ENCODE peak calls at places on chromosome 7, in six cellular contexts. One of them, this sample, is unnamed. For H3K4me1, the result is how much of the 10 kb centered on the place peaks cover.

GRCh38 chr7:100080895-100081534 is 508 bp downstream of the ZNF3 start:
- DNase-seq in Karpas-422: peak
- DNase-seq in fibroblast of lung: peak
- DNase-seq in PC-3: peak
- DNase-seq in A549: no peak
- DNase-seq in OCI-LY7: peak
- DNase-seq in this sample: peak

GRCh38 chr7:36155811-36156361 is 2.8 kb downstream of the EEPD1 start:
- DNase-seq in Karpas-422: peak
- DNase-seq in fibroblast of lung: peak
- DNase-seq in PC-3: peak
- DNase-seq in A549: no peak
- DNase-seq in OCI-LY7: peak
- DNase-seq in this sample: peak

GRCh38 chr7:36487756-36488336 is 98.2 kb downstream of the ANLN start:
- DNase-seq in Karpas-422: peak
- DNase-seq in fibroblast of lung: peak
- DNase-seq in PC-3: peak
- DNase-seq in A549: peak
- DNase-seq in OCI-LY7: peak
- DNase-seq in this sample: peak

GRCh38 chr7:46982928-46983327 is 599.0 kb downstream of the TNS3 start:
- DNase-seq in Karpas-422: no peak
- DNase-seq in fibroblast of lung: no peak
- DNase-seq in PC-3: no peak
- DNase-seq in A549: no peak
- DNase-seq in OCI-LY7: no peak
- DNase-seq in this sample: no peak

GRCh38 chr7:76267107-76267834 is 35.2 kb upstream of the HSPB1 start:
- DNase-seq in Karpas-422: no peak
- DNase-seq in fibroblast of lung: no peak
- DNase-seq in PC-3: no peak
- DNase-seq in A549: no peak
- DNase-seq in OCI-LY7: no peak
- DNase-seq in this sample: no peak

GRCh38 chr7:78224923-78225322 is 426.4 kb downstream of the PHTF2 start:
- DNase-seq in Karpas-422: no peak
- DNase-seq in fibroblast of lung: no peak
- DNase-seq in PC-3: no peak
- DNase-seq in A549: no peak
- DNase-seq in OCI-LY7: no peak
- DNase-seq in this sample: no peak

GRCh38 chr7:47901542-47901941 is 46.7 kb downstream of the PKD1L1 start:
- DNase-seq in Karpas-422: no peak
- DNase-seq in fibroblast of lung: no peak
- DNase-seq in PC-3: peak
- DNase-seq in A549: no peak
- DNase-seq in OCI-LY7: no peak
- DNase-seq in this sample: no peak

GRCh38 chr7:88795553-88795952 is at the start of gene TEX47:
- DNase-seq in Karpas-422: no peak
- DNase-seq in fibroblast of lung: no peak
- DNase-seq in PC-3: no peak
- DNase-seq in A549: no peak
- DNase-seq in OCI-LY7: no peak
- DNase-seq in this sample: no peak

GRCh38 chr7:73893342-73894101 is 32.6 kb downstream of the TMEM270 start:
- DNase-seq in Karpas-422: no peak
- DNase-seq in fibroblast of lung: peak
- DNase-seq in PC-3: no peak
- DNase-seq in A549: no peak
- DNase-seq in OCI-LY7: no peak
- DNase-seq in this sample: no peak

GRCh38 chr7:69691734-69692133 is 93.5 kb downstream of the AUTS2 start:
- DNase-seq in Karpas-422: no peak
- DNase-seq in fibroblast of lung: no peak
- DNase-seq in PC-3: no peak
- DNase-seq in A549: no peak
- DNase-seq in OCI-LY7: no peak
- DNase-seq in this sample: no peak

GRCh38 chr7:109844362-109844761 is 1246.6 kb upstream of the LRRN3 start:
- DNase-seq in Karpas-422: no peak
- DNase-seq in fibroblast of lung: peak
- DNase-seq in PC-3: peak
- DNase-seq in A549: peak
- DNase-seq in OCI-LY7: no peak
- DNase-seq in this sample: peak

GRCh38 chr7:100578246-100579183 is 4.8 kb upstream of the SAP25 start:
- DNase-seq in Karpas-422: no peak
- DNase-seq in fibroblast of lung: no peak
- DNase-seq in PC-3: no peak
- DNase-seq in A549: no peak
- DNase-seq in OCI-LY7: no peak
- DNase-seq in this sample: no peak

GRCh38 chr7:123538189-123538714 is 3.9 kb upstream of the IQUB start:
- DNase-seq in Karpas-422: peak
- DNase-seq in fibroblast of lung: peak
- DNase-seq in PC-3: peak
- DNase-seq in A549: no peak
- DNase-seq in OCI-LY7: no peak
- DNase-seq in this sample: peak

GRCh38 chr7:45685619-45686240 is 111.6 kb downstream of the ADCY1 start:
- DNase-seq in Karpas-422: no peak
- DNase-seq in fibroblast of lung: no peak
- DNase-seq in PC-3: no peak
- DNase-seq in A549: no peak
- DNase-seq in OCI-LY7: no peak
- DNase-seq in this sample: no peak

GRCh38 chr7:75010036-75010435 is 45.5 kb downstream of the CASTOR2 start:
- DNase-seq in Karpas-422: no peak
- DNase-seq in fibroblast of lung: no peak
- DNase-seq in PC-3: no peak
- DNase-seq in A549: no peak
- DNase-seq in OCI-LY7: no peak
- DNase-seq in this sample: no peak

GRCh38 chr7:71638108-71638507 is 506.2 kb downstream of the GALNT17 start:
- DNase-seq in Karpas-422: no peak
- DNase-seq in fibroblast of lung: no peak
- DNase-seq in PC-3: no peak
- DNase-seq in A549: no peak
- DNase-seq in OCI-LY7: no peak
- DNase-seq in this sample: no peak

GRCh38 chr7:122095642-122096041 is 48.4 kb downstream of the AASS start:
- DNase-seq in Karpas-422: no peak
- DNase-seq in fibroblast of lung: no peak
- DNase-seq in PC-3: no peak
- DNase-seq in A549: no peak
- DNase-seq in OCI-LY7: no peak
- DNase-seq in this sample: no peak

GRCh38 chr7:153943428-153944370 is 108.5 kb upstream of the DPP6 start:
- DNase-seq in Karpas-422: no peak
- DNase-seq in fibroblast of lung: no peak
- DNase-seq in PC-3: no peak
- DNase-seq in A549: no peak
- DNase-seq in OCI-LY7: no peak
- DNase-seq in this sample: peak

GRCh38 chr7:82527831-82528230 is 84.3 kb upstream of the CACNA2D1 start:
- DNase-seq in Karpas-422: no peak
- DNase-seq in fibroblast of lung: peak
- DNase-seq in PC-3: peak
- DNase-seq in A549: no peak
- DNase-seq in OCI-LY7: no peak
- DNase-seq in this sample: no peak

GRCh38 chr7:140010194-140010895 is 52.4 kb downstream of the PARP12 start:
- DNase-seq in Karpas-422: no peak
- DNase-seq in fibroblast of lung: no peak
- DNase-seq in PC-3: no peak
- DNase-seq in A549: no peak
- DNase-seq in OCI-LY7: no peak
- DNase-seq in this sample: peak

GRCh38 chr7:91630581-91631370 is 249.7 kb downstream of the MTERF1 start:
- DNase-seq in Karpas-422: peak
- DNase-seq in fibroblast of lung: no peak
- DNase-seq in PC-3: no peak
- DNase-seq in A549: no peak
- DNase-seq in OCI-LY7: no peak
- DNase-seq in this sample: no peak

GRCh38 chr7:116633131-116633988 is 38.6 kb upstream of the MET start:
- DNase-seq in Karpas-422: no peak
- DNase-seq in fibroblast of lung: peak
- DNase-seq in PC-3: peak
- DNase-seq in A549: no peak
- DNase-seq in OCI-LY7: no peak
- DNase-seq in this sample: no peak

GRCh38 chr7:141877365-141877764 is 36.1 kb upstream of the PRSS37 start:
- DNase-seq in Karpas-422: no peak
- DNase-seq in fibroblast of lung: no peak
- DNase-seq in PC-3: no peak
- DNase-seq in A549: no peak
- DNase-seq in OCI-LY7: no peak
- DNase-seq in this sample: no peak

GRCh38 chr7:75639071-75639892 is 99.5 kb downstream of the HIP1 start:
- DNase-seq in Karpas-422: no peak
- DNase-seq in fibroblast of lung: peak
- DNase-seq in PC-3: peak
- DNase-seq in A549: no peak
- DNase-seq in OCI-LY7: peak
- DNase-seq in this sample: peak

GRCh38 chr7:55549457-55549856 is 22.8 kb downstream of the VOPP1 start:
- DNase-seq in Karpas-422: no peak
- DNase-seq in fibroblast of lung: no peak
- DNase-seq in PC-3: no peak
- DNase-seq in A549: no peak
- DNase-seq in OCI-LY7: peak
- DNase-seq in this sample: no peak

GRCh38 chr7:123601530-123601929 is at the start of gene ASB15:
- DNase-seq in Karpas-422: no peak
- DNase-seq in fibroblast of lung: no peak
- DNase-seq in PC-3: no peak
- DNase-seq in A549: no peak
- DNase-seq in OCI-LY7: no peak
- DNase-seq in this sample: no peak

GRCh38 chr7:120521761-120522737 is 249.1 kb downstream of the KCND2 start:
- DNase-seq in Karpas-422: no peak
- DNase-seq in fibroblast of lung: no peak
- DNase-seq in PC-3: peak
- DNase-seq in A549: no peak
- DNase-seq in OCI-LY7: no peak
- DNase-seq in this sample: peak

GRCh38 chr7:26549281-26549943 is 257.8 kb downstream of the SNX10 start:
- DNase-seq in Karpas-422: no peak
- DNase-seq in fibroblast of lung: no peak
- DNase-seq in PC-3: peak
- DNase-seq in A549: no peak
- DNase-seq in OCI-LY7: no peak
- DNase-seq in this sample: no peak

GRCh38 chr7:136940122-136940521 is 71.7 kb downstream of the CHRM2 start:
- DNase-seq in Karpas-422: no peak
- DNase-seq in fibroblast of lung: no peak
- DNase-seq in PC-3: no peak
- DNase-seq in A549: no peak
- DNase-seq in OCI-LY7: no peak
- DNase-seq in this sample: no peak
- H3K27ac ChIP-seq in Karpas-422: no peak
- H3K27ac ChIP-seq in fibroblast of lung: no peak
- H3K27ac ChIP-seq in PC-3: no peak
- H3K27ac ChIP-seq in A549: no peak
- H3K27ac ChIP-seq in OCI-LY7: no peak
- H3K27ac ChIP-seq in this sample: no peak

GRCh38 chr7:107596881-107597581 is 17.0 kb downstream of the BCAP29 start:
- DNase-seq in Karpas-422: no peak
- DNase-seq in fibroblast of lung: no peak
- DNase-seq in PC-3: no peak
- DNase-seq in A549: no peak
- DNase-seq in OCI-LY7: no peak
- DNase-seq in this sample: peak
- H3K4me2 ChIP-seq in Karpas-422: no peak
- H3K4me2 ChIP-seq in fibroblast of lung: no peak
- H3K4me2 ChIP-seq in PC-3: peak
- H3K4me2 ChIP-seq in A549: no peak
- H3K4me2 ChIP-seq in OCI-LY7: no peak
- H3K4me2 ChIP-seq in this sample: no peak

DNA sequence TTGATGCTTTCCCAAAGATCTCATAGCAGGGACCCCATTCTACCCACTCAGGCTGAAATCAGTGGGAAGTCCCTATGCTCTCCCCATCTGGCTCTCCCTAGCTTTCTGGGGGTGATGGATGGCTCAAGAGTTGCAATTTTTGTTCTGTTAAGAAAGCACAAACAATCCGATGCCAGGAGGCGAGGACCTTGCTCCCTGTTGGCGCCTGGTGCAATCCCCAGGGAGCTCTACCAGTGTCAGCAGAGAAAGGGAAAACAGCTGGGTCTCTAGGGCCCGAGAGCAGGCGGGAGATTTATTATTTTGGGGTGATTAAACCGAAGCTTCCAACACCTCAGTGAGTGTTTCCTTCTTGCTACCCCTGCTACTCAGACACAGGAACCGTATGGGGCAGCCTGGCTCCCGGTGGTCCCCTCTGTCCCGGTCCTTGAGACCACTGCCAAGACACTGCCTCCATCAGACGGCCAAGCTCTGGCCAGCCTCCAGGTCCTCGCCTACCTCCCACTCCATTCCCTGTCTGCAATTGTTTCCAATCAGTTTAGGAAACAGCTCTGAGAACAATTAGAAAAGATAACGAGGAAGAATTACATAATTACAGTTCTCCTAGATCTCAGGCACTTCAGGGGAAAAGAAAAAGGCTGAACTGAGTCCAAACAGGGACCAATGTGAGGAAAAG is 147.9 kb downstream of the PLXNA4 start:
- DNase-seq in Karpas-422: no peak
- DNase-seq in fibroblast of lung: peak
- DNase-seq in PC-3: no peak
- DNase-seq in A549: no peak
- DNase-seq in OCI-LY7: no peak
- DNase-seq in this sample: no peak
- H3K4me1 ChIP-seq in Karpas-422: under half
- H3K4me1 ChIP-seq in fibroblast of lung: under half
- H3K4me1 ChIP-seq in PC-3: under half
- H3K4me1 ChIP-seq in A549: under half
- H3K4me1 ChIP-seq in OCI-LY7: under half
- H3K4me1 ChIP-seq in this sample: under half

DNA sequence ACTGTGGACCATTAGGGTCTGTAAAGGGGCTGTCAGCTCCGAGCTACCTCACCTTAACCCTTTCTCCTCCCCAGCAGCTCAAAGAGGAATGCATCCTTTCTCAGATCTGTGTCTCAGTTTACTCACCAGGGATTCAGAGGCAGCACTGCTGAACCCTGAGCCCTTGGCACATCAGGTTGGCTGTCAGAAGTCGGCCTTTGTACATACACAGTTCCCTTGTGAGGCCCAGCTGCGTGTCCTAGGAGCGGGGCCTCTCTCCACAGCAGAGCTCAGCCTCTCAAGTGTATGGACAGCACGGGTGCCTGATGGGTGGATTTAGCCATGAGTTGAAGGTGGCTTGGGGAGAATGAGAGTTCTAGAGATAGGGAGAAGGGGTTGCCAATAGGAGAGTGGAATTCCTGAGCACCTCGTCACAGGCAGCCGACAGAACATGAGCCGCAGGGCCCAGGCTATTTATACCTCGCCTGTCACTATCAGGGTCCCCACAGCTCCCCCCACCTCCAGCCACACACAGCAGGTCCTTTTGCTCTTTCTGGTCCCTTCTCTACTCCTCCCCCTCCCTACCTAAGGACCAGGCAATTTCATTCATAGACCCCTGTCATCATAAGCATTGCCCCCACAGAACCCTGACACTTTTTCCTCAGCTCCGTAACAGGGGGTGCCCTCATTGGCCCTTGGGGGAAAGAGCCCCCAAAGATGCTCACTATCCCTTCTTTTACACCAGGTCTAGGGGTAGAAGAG is 2.1 kb upstream of the FLNC start:
- DNase-seq in Karpas-422: no peak
- DNase-seq in fibroblast of lung: peak
- DNase-seq in PC-3: peak
- DNase-seq in A549: no peak
- DNase-seq in OCI-LY7: no peak
- DNase-seq in this sample: peak
- H3K27ac ChIP-seq in Karpas-422: no peak
- H3K27ac ChIP-seq in fibroblast of lung: peak
- H3K27ac ChIP-seq in PC-3: peak
- H3K27ac ChIP-seq in A549: peak
- H3K27ac ChIP-seq in OCI-LY7: no peak
- H3K27ac ChIP-seq in this sample: peak

This sample was measured in mesendoderm.